ENCODE peak calls at places on chromosomes 16 and 17, in six cellular contexts. One of them, this sample, is unnamed.

GRCh38 chr17:3916013-3916696 is at the start of gene P2RX1:
- DNase-seq in Peyer's patch: peak
- DNase-seq in lung: no peak
- DNase-seq in neural crest cell: no peak
- DNase-seq in progenitor cell of endocrine pancreas: no peak
- DNase-seq in heart right ventricle: no peak
- DNase-seq in this sample: no peak

GRCh38 chr16:12235110-12235509 is 258.6 kb downstream of the SNX29 start:
- DNase-seq in progenitor cell of endocrine pancreas: no peak
- DNase-seq in Peyer's patch: no peak
- DNase-seq in heart right ventricle: no peak
- DNase-seq in neural crest cell: no peak
- DNase-seq in lung: no peak
- DNase-seq in this sample: no peak

GRCh38 chr17:40415390-40415789 is 2.3 kb downstream of the TOP2A start:
- DNase-seq in Peyer's patch: no peak
- DNase-seq in heart right ventricle: no peak
- DNase-seq in progenitor cell of endocrine pancreas: no peak
- DNase-seq in lung: no peak
- DNase-seq in neural crest cell: no peak
- DNase-seq in this sample: no peak

GRCh38 chr16:50166511-50167500 is 13.7 kb downstream of the TENT4B start:
- DNase-seq in heart right ventricle: no peak
- DNase-seq in Peyer's patch: no peak
- DNase-seq in neural crest cell: no peak
- DNase-seq in lung: no peak
- DNase-seq in progenitor cell of endocrine pancreas: no peak
- DNase-seq in this sample: no peak

GRCh38 chr16:1903845-1904820 is 14.1 kb downstream of the HS3ST6 start:
- DNase-seq in Peyer's patch: no peak
- DNase-seq in heart right ventricle: no peak
- DNase-seq in neural crest cell: no peak
- DNase-seq in progenitor cell of endocrine pancreas: no peak
- DNase-seq in lung: peak
- DNase-seq in this sample: no peak

GRCh38 chr17:77388384-77389306 is 247.9 kb downstream of the SEC14L1 start:
- DNase-seq in heart right ventricle: no peak
- DNase-seq in neural crest cell: no peak
- DNase-seq in lung: no peak
- DNase-seq in Peyer's patch: no peak
- DNase-seq in progenitor cell of endocrine pancreas: no peak
- DNase-seq in this sample: no peak

GRCh38 chr16:74825941-74826340 is 51.3 kb upstream of the FA2H start:
- DNase-seq in lung: peak
- DNase-seq in progenitor cell of endocrine pancreas: no peak
- DNase-seq in Peyer's patch: no peak
- DNase-seq in heart right ventricle: no peak
- DNase-seq in neural crest cell: no peak
- DNase-seq in this sample: no peak

GRCh38 chr17:82788206-82789001 is 36.5 kb downstream of the TBCD start:
- DNase-seq in neural crest cell: no peak
- DNase-seq in progenitor cell of endocrine pancreas: no peak
- DNase-seq in lung: no peak
- DNase-seq in Peyer's patch: no peak
- DNase-seq in heart right ventricle: no peak
- DNase-seq in this sample: no peak

GRCh38 chr16:46859719-46860152 is 24.4 kb upstream of the GPT2 start:
- DNase-seq in progenitor cell of endocrine pancreas: no peak
- DNase-seq in lung: no peak
- DNase-seq in heart right ventricle: no peak
- DNase-seq in Peyer's patch: peak
- DNase-seq in neural crest cell: no peak
- DNase-seq in this sample: peak

GRCh38 chr16:10729649-10730048 is 14.0 kb upstream of the NUBP1 start:
- DNase-seq in neural crest cell: no peak
- DNase-seq in progenitor cell of endocrine pancreas: no peak
- DNase-seq in heart right ventricle: no peak
- DNase-seq in Peyer's patch: no peak
- DNase-seq in lung: peak
- DNase-seq in this sample: peak

GRCh38 chr16:10181196-10182162 is 749 bp downstream of the GRIN2A start:
- DNase-seq in progenitor cell of endocrine pancreas: peak
- DNase-seq in lung: peak
- DNase-seq in Peyer's patch: peak
- DNase-seq in heart right ventricle: peak
- DNase-seq in neural crest cell: peak
- DNase-seq in this sample: peak

DNA sequence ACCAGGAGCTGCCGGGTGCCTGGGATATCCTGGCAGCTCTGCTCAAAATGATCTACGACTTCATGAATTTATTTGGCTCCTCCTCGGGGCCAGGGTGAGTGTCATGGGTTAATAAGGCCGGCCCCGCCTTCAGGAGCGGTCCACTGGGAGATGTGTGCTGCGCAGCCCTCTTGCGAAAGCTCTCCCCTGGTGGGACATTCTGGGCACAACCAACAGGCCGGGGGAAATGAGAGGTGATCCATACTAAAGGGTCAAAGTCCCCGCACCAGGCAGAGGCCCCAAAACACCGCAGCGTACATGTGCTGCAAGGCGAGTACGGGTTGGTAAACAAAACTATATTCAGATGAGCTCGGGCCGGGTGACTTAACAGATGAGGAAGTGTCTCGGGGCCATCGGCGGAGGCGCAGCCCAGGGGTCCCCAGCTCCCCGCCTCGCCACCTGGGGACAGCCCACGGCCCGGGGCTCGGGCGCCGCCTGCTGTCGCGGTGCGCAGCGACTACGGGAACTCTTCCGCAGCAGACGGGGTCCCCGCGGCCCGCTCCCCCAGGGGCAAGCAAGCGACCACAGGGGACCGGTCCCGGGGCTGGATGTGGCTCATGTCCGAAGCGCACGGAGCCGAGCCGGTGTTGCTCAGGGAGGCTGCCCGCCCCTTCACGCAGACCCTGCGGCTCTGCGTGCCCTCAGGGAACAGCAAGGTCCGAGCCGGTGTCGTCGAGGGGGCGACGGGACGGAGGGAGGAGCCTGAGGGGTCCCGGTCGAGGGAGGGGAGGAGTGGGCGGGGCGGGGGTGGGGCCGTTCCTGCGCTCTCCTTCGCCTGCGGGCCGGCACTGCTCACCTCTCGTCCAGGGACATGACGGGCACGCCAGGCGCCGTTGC is at the start of gene RAB37:
- DNase-seq in lung: no peak
- DNase-seq in progenitor cell of endocrine pancreas: peak
- DNase-seq in Peyer's patch: peak
- DNase-seq in neural crest cell: no peak
- DNase-seq in heart right ventricle: no peak
- DNase-seq in this sample: peak
- TF ChIP-seq CTCF in lung: peak
- TF ChIP-seq CTCF in progenitor cell of endocrine pancreas: peak
- TF ChIP-seq CTCF in Peyer's patch: peak
- TF ChIP-seq CTCF in neural crest cell: peak
- TF ChIP-seq CTCF in heart right ventricle: peak
- TF ChIP-seq CTCF in this sample: peak

DNA sequence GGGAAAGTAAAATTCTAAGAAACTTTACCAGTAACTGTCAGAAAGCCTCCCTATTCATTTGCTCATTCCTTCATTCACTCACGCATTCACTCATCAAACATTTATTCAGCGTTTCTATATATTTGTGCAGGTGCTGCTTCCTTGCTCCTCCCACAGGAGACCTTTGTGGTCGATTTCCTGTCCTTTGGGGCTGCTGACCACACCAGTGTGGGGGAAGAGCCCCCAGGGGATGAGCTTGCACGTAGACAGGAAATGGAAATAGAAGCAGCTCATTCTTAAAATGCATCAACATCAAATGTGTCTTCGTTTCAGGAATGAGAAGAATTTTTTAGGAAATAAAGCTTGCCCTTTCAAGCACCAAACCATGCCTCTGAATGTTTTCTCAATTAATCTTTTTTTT is 9.6 kb downstream of the PIK3R6 start:
- DNase-seq in heart right ventricle: peak
- DNase-seq in progenitor cell of endocrine pancreas: no peak
- DNase-seq in Peyer's patch: peak
- DNase-seq in neural crest cell: no peak
- DNase-seq in lung: no peak
- DNase-seq in this sample: no peak
- TF ChIP-seq CTCF in heart right ventricle: no peak
- TF ChIP-seq CTCF in progenitor cell of endocrine pancreas: no peak
- TF ChIP-seq CTCF in Peyer's patch: no peak
- TF ChIP-seq CTCF in neural crest cell: no peak
- TF ChIP-seq CTCF in lung: no peak
- TF ChIP-seq CTCF in this sample: no peak

GRCh38 chr16:71504901-71505300 is 15.8 kb upstream of the ZNF19 start:
- DNase-seq in heart right ventricle: no peak
- DNase-seq in progenitor cell of endocrine pancreas: no peak
- DNase-seq in Peyer's patch: no peak
- DNase-seq in neural crest cell: no peak
- DNase-seq in lung: no peak
- DNase-seq in this sample: peak

GRCh38 chr16:71498031-71498430 is 8.9 kb upstream of the ZNF19 start:
- DNase-seq in neural crest cell: no peak
- DNase-seq in progenitor cell of endocrine pancreas: no peak
- DNase-seq in Peyer's patch: no peak
- DNase-seq in lung: no peak
- DNase-seq in heart right ventricle: no peak
- DNase-seq in this sample: no peak

GRCh38 chr16:71499775-71500364 is 10.7 kb upstream of the ZNF19 start:
- DNase-seq in neural crest cell: peak
- DNase-seq in heart right ventricle: peak
- DNase-seq in lung: no peak
- DNase-seq in progenitor cell of endocrine pancreas: peak
- DNase-seq in Peyer's patch: peak
- DNase-seq in this sample: peak

GRCh38 chr16:71501562-71501961 is 12.4 kb upstream of the ZNF19 start:
- DNase-seq in heart right ventricle: no peak
- DNase-seq in neural crest cell: no peak
- DNase-seq in Peyer's patch: no peak
- DNase-seq in progenitor cell of endocrine pancreas: no peak
- DNase-seq in lung: no peak
- DNase-seq in this sample: peak

DNA sequence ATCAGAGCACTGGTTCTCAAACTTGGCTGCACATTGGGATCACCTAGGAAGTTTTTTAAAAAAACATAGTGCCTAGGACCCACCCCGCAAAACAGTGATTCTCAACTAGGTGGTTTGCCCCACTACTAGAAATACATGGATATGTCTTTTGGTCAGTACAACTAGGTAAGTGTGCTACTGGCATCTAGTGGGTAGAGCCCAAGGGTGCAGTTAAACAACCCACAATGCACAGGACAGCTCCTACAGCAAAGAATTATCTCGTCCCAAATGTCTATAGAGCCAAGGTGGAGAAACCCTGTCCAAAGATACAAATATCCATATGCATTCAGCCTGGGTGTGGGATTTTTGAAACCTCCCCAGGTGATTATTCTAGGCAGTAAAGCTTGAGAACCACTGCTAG is 11.8 kb upstream of the ZNF19 start:
- DNase-seq in neural crest cell: no peak
- DNase-seq in progenitor cell of endocrine pancreas: no peak
- DNase-seq in Peyer's patch: no peak
- DNase-seq in heart right ventricle: no peak
- DNase-seq in lung: no peak
- DNase-seq in this sample: no peak
- TF ChIP-seq CTCF in neural crest cell: no peak
- TF ChIP-seq CTCF in progenitor cell of endocrine pancreas: no peak
- TF ChIP-seq CTCF in Peyer's patch: no peak
- TF ChIP-seq CTCF in heart right ventricle: no peak
- TF ChIP-seq CTCF in lung: no peak
- TF ChIP-seq CTCF in this sample: no peak

GRCh38 chr16:28925386-28926228 is 569 bp upstream of the RABEP2 start:
- DNase-seq in heart right ventricle: peak
- DNase-seq in Peyer's patch: peak
- DNase-seq in progenitor cell of endocrine pancreas: no peak
- DNase-seq in lung: peak
- DNase-seq in neural crest cell: no peak
- DNase-seq in this sample: peak
- TF ChIP-seq CTCF in heart right ventricle: no peak
- TF ChIP-seq CTCF in Peyer's patch: no peak
- TF ChIP-seq CTCF in progenitor cell of endocrine pancreas: no peak
- TF ChIP-seq CTCF in lung: no peak
- TF ChIP-seq CTCF in neural crest cell: no peak
- TF ChIP-seq CTCF in this sample: no peak

GRCh38 chr17:33474789-33475188 is 181.7 kb upstream of the ASIC2 start:
- DNase-seq in heart right ventricle: no peak
- DNase-seq in progenitor cell of endocrine pancreas: no peak
- DNase-seq in lung: no peak
- DNase-seq in Peyer's patch: no peak
- DNase-seq in neural crest cell: no peak
- DNase-seq in this sample: no peak
- TF ChIP-seq CTCF in heart right ventricle: no peak
- TF ChIP-seq CTCF in progenitor cell of endocrine pancreas: no peak
- TF ChIP-seq CTCF in lung: no peak
- TF ChIP-seq CTCF in Peyer's patch: no peak
- TF ChIP-seq CTCF in neural crest cell: no peak
- TF ChIP-seq CTCF in this sample: no peak

GRCh38 chr17:79968116-79968515 is 67.6 kb downstream of the TBC1D16 start:
- DNase-seq in heart right ventricle: no peak
- DNase-seq in Peyer's patch: peak
- DNase-seq in neural crest cell: no peak
- DNase-seq in lung: no peak
- DNase-seq in progenitor cell of endocrine pancreas: no peak
- DNase-seq in this sample: no peak

GRCh38 chr17:79971651-79972050 is 64.0 kb downstream of the TBC1D16 start:
- DNase-seq in Peyer's patch: peak
- DNase-seq in neural crest cell: no peak
- DNase-seq in heart right ventricle: no peak
- DNase-seq in progenitor cell of endocrine pancreas: no peak
- DNase-seq in lung: no peak
- DNase-seq in this sample: no peak

GRCh38 chr17:79966681-79967080 is 69.0 kb downstream of the TBC1D16 start:
- DNase-seq in progenitor cell of endocrine pancreas: no peak
- DNase-seq in neural crest cell: no peak
- DNase-seq in lung: no peak
- DNase-seq in Peyer's patch: no peak
- DNase-seq in heart right ventricle: no peak
- DNase-seq in this sample: no peak

GRCh38 chr17:79969906-79970305 is 65.8 kb downstream of the TBC1D16 start:
- DNase-seq in heart right ventricle: no peak
- DNase-seq in neural crest cell: no peak
- DNase-seq in lung: no peak
- DNase-seq in progenitor cell of endocrine pancreas: no peak
- DNase-seq in Peyer's patch: no peak
- DNase-seq in this sample: no peak

GRCh38 chr17:79970576-79971068 is 65.0 kb downstream of the TBC1D16 start:
- DNase-seq in heart right ventricle: no peak
- DNase-seq in progenitor cell of endocrine pancreas: no peak
- DNase-seq in lung: no peak
- DNase-seq in neural crest cell: peak
- DNase-seq in Peyer's patch: peak
- DNase-seq in this sample: no peak
- TF ChIP-seq CTCF in heart right ventricle: peak
- TF ChIP-seq CTCF in progenitor cell of endocrine pancreas: peak
- TF ChIP-seq CTCF in lung: peak
- TF ChIP-seq CTCF in neural crest cell: peak
- TF ChIP-seq CTCF in Peyer's patch: peak
- TF ChIP-seq CTCF in this sample: no peak